ENCODE peak calls at places on chromosomes 6 and 20, in nine cellular contexts. One of them, this sample, is unnamed.

GRCh38 chr20:58696411-58696961 is 3.9 kb downstream of the NPEPL1 start:
- DNase-seq in substantia nigra: no peak
- DNase-seq in activated T-helper 1 cell treated with anti-CD3 and anti-CD28 coated beads, Interleukin-12 subunit alpha, Interleukin-12 subunit beta, Interleukin-2, Interleukin-4 antibody, amounts not matched to agents 30 ng/mL and 10 ng/mL and 1 ng/mL, durations not matched to agents 14 hours and 24 hours and 36 hours: no peak
- DNase-seq in GM10248: no peak
- DNase-seq in ovary: no peak
- DNase-seq in sigmoid colon: peak
- DNase-seq in activated CD4-positive, CD25-positive, alpha-beta regulatory T cell: no peak
- DNase-seq in neural progenitor cell: no peak
- DNase-seq in CD8-positive, alpha-beta memory T cell: no peak
- DNase-seq in this sample: no peak

GRCh38 chr6:20215310-20215709 is 3.0 kb upstream of the MBOAT1 start:
- DNase-seq in neural progenitor cell: no peak
- DNase-seq in ovary: no peak
- DNase-seq in substantia nigra: no peak
- DNase-seq in CD8-positive, alpha-beta memory T cell: no peak
- DNase-seq in activated CD4-positive, CD25-positive, alpha-beta regulatory T cell: no peak
- DNase-seq in sigmoid colon: no peak
- DNase-seq in activated T-helper 1 cell treated with anti-CD3 and anti-CD28 coated beads, Interleukin-12 subunit alpha, Interleukin-12 subunit beta, Interleukin-2, Interleukin-4 antibody, amounts not matched to agents 30 ng/mL and 10 ng/mL and 1 ng/mL, durations not matched to agents 14 hours and 24 hours and 36 hours: no peak
- DNase-seq in GM10248: no peak
- DNase-seq in this sample: no peak

GRCh38 chr6:91317247-91317646 is 730.4 kb upstream of the MAP3K7 start:
- DNase-seq in substantia nigra: no peak
- DNase-seq in GM10248: no peak
- DNase-seq in neural progenitor cell: no peak
- DNase-seq in activated T-helper 1 cell treated with anti-CD3 and anti-CD28 coated beads, Interleukin-12 subunit alpha, Interleukin-12 subunit beta, Interleukin-2, Interleukin-4 antibody, amounts not matched to agents 30 ng/mL and 10 ng/mL and 1 ng/mL, durations not matched to agents 14 hours and 24 hours and 36 hours: no peak
- DNase-seq in ovary: no peak
- DNase-seq in CD8-positive, alpha-beta memory T cell: no peak
- DNase-seq in sigmoid colon: no peak
- DNase-seq in activated CD4-positive, CD25-positive, alpha-beta regulatory T cell: no peak
- DNase-seq in this sample: no peak

GRCh38 chr20:49668181-49668877 is 45.3 kb downstream of the B4GALT5 start:
- DNase-seq in substantia nigra: no peak
- DNase-seq in ovary: no peak
- DNase-seq in activated T-helper 1 cell treated with anti-CD3 and anti-CD28 coated beads, Interleukin-12 subunit alpha, Interleukin-12 subunit beta, Interleukin-2, Interleukin-4 antibody, amounts not matched to agents 30 ng/mL and 10 ng/mL and 1 ng/mL, durations not matched to agents 14 hours and 24 hours and 36 hours: no peak
- DNase-seq in neural progenitor cell: peak
- DNase-seq in activated CD4-positive, CD25-positive, alpha-beta regulatory T cell: peak
- DNase-seq in GM10248: peak
- DNase-seq in CD8-positive, alpha-beta memory T cell: peak
- DNase-seq in sigmoid colon: no peak
- DNase-seq in this sample: no peak

GRCh38 chr6:163572612-163573011 is 158.1 kb downstream of the QKI start:
- DNase-seq in substantia nigra: no peak
- DNase-seq in activated T-helper 1 cell treated with anti-CD3 and anti-CD28 coated beads, Interleukin-12 subunit alpha, Interleukin-12 subunit beta, Interleukin-2, Interleukin-4 antibody, amounts not matched to agents 30 ng/mL and 10 ng/mL and 1 ng/mL, durations not matched to agents 14 hours and 24 hours and 36 hours: no peak
- DNase-seq in activated CD4-positive, CD25-positive, alpha-beta regulatory T cell: no peak
- DNase-seq in sigmoid colon: no peak
- DNase-seq in GM10248: no peak
- DNase-seq in neural progenitor cell: no peak
- DNase-seq in ovary: no peak
- DNase-seq in CD8-positive, alpha-beta memory T cell: no peak
- DNase-seq in this sample: no peak

GRCh38 chr20:24465730-24466129 is 3.7 kb upstream of the SYNDIG1 start:
- DNase-seq in sigmoid colon: peak
- DNase-seq in neural progenitor cell: no peak
- DNase-seq in GM10248: no peak
- DNase-seq in CD8-positive, alpha-beta memory T cell: no peak
- DNase-seq in activated CD4-positive, CD25-positive, alpha-beta regulatory T cell: no peak
- DNase-seq in activated T-helper 1 cell treated with anti-CD3 and anti-CD28 coated beads, Interleukin-12 subunit alpha, Interleukin-12 subunit beta, Interleukin-2, Interleukin-4 antibody, amounts not matched to agents 30 ng/mL and 10 ng/mL and 1 ng/mL, durations not matched to agents 14 hours and 24 hours and 36 hours: no peak
- DNase-seq in substantia nigra: peak
- DNase-seq in ovary: no peak
- DNase-seq in this sample: no peak

GRCh38 chr6:112910256-112910655 is 563.1 kb downstream of the RFPL4B start:
- DNase-seq in ovary: no peak
- DNase-seq in sigmoid colon: no peak
- DNase-seq in neural progenitor cell: no peak
- DNase-seq in substantia nigra: no peak
- DNase-seq in GM10248: no peak
- DNase-seq in CD8-positive, alpha-beta memory T cell: no peak
- DNase-seq in activated T-helper 1 cell treated with anti-CD3 and anti-CD28 coated beads, Interleukin-12 subunit alpha, Interleukin-12 subunit beta, Interleukin-2, Interleukin-4 antibody, amounts not matched to agents 30 ng/mL and 10 ng/mL and 1 ng/mL, durations not matched to agents 14 hours and 24 hours and 36 hours: no peak
- DNase-seq in activated CD4-positive, CD25-positive, alpha-beta regulatory T cell: no peak
- DNase-seq in this sample: no peak

GRCh38 chr6:125611573-125612399 is 137.6 kb upstream of the HEY2 start:
- DNase-seq in substantia nigra: no peak
- DNase-seq in activated CD4-positive, CD25-positive, alpha-beta regulatory T cell: no peak
- DNase-seq in activated T-helper 1 cell treated with anti-CD3 and anti-CD28 coated beads, Interleukin-12 subunit alpha, Interleukin-12 subunit beta, Interleukin-2, Interleukin-4 antibody, amounts not matched to agents 30 ng/mL and 10 ng/mL and 1 ng/mL, durations not matched to agents 14 hours and 24 hours and 36 hours: no peak
- DNase-seq in ovary: no peak
- DNase-seq in neural progenitor cell: peak
- DNase-seq in CD8-positive, alpha-beta memory T cell: no peak
- DNase-seq in GM10248: no peak
- DNase-seq in sigmoid colon: no peak
- DNase-seq in this sample: no peak

GRCh38 chr6:127879685-127880084 is 21.2 kb downstream of the THEMIS start:
- DNase-seq in GM10248: no peak
- DNase-seq in activated T-helper 1 cell treated with anti-CD3 and anti-CD28 coated beads, Interleukin-12 subunit alpha, Interleukin-12 subunit beta, Interleukin-2, Interleukin-4 antibody, amounts not matched to agents 30 ng/mL and 10 ng/mL and 1 ng/mL, durations not matched to agents 14 hours and 24 hours and 36 hours: no peak
- DNase-seq in neural progenitor cell: peak
- DNase-seq in ovary: no peak
- DNase-seq in activated CD4-positive, CD25-positive, alpha-beta regulatory T cell: no peak
- DNase-seq in sigmoid colon: no peak
- DNase-seq in CD8-positive, alpha-beta memory T cell: peak
- DNase-seq in substantia nigra: peak
- DNase-seq in this sample: no peak

GRCh38 chr20:63098195-63098810 is 91.5 kb upstream of the BHLHE23 start:
- DNase-seq in GM10248: no peak
- DNase-seq in CD8-positive, alpha-beta memory T cell: no peak
- DNase-seq in substantia nigra: no peak
- DNase-seq in activated CD4-positive, CD25-positive, alpha-beta regulatory T cell: no peak
- DNase-seq in activated T-helper 1 cell treated with anti-CD3 and anti-CD28 coated beads, Interleukin-12 subunit alpha, Interleukin-12 subunit beta, Interleukin-2, Interleukin-4 antibody, amounts not matched to agents 30 ng/mL and 10 ng/mL and 1 ng/mL, durations not matched to agents 14 hours and 24 hours and 36 hours: no peak
- DNase-seq in sigmoid colon: peak
- DNase-seq in neural progenitor cell: no peak
- DNase-seq in ovary: no peak
- DNase-seq in this sample: no peak

GRCh38 chr6:28506807-28507475 is 8.7 kb downstream of the GPX6 start:
- DNase-seq in activated CD4-positive, CD25-positive, alpha-beta regulatory T cell: no peak
- DNase-seq in neural progenitor cell: no peak
- DNase-seq in sigmoid colon: no peak
- DNase-seq in substantia nigra: no peak
- DNase-seq in ovary: no peak
- DNase-seq in GM10248: no peak
- DNase-seq in activated T-helper 1 cell treated with anti-CD3 and anti-CD28 coated beads, Interleukin-12 subunit alpha, Interleukin-12 subunit beta, Interleukin-2, Interleukin-4 antibody, amounts not matched to agents 30 ng/mL and 10 ng/mL and 1 ng/mL, durations not matched to agents 14 hours and 24 hours and 36 hours: no peak
- DNase-seq in CD8-positive, alpha-beta memory T cell: no peak
- DNase-seq in this sample: no peak

GRCh38 chr20:64244281-64244805 is 11.2 kb upstream of the PCMTD2 start:
- DNase-seq in GM10248: no peak
- DNase-seq in activated T-helper 1 cell treated with anti-CD3 and anti-CD28 coated beads, Interleukin-12 subunit alpha, Interleukin-12 subunit beta, Interleukin-2, Interleukin-4 antibody, amounts not matched to agents 30 ng/mL and 10 ng/mL and 1 ng/mL, durations not matched to agents 14 hours and 24 hours and 36 hours: no peak
- DNase-seq in neural progenitor cell: no peak
- DNase-seq in CD8-positive, alpha-beta memory T cell: no peak
- DNase-seq in sigmoid colon: no peak
- DNase-seq in ovary: no peak
- DNase-seq in activated CD4-positive, CD25-positive, alpha-beta regulatory T cell: no peak
- DNase-seq in substantia nigra: no peak
- DNase-seq in this sample: no peak

GRCh38 chr20:2585811-2586210 is 49.4 kb downstream of the TMC2 start:
- DNase-seq in sigmoid colon: no peak
- DNase-seq in neural progenitor cell: no peak
- DNase-seq in GM10248: no peak
- DNase-seq in ovary: no peak
- DNase-seq in substantia nigra: no peak
- DNase-seq in CD8-positive, alpha-beta memory T cell: no peak
- DNase-seq in activated T-helper 1 cell treated with anti-CD3 and anti-CD28 coated beads, Interleukin-12 subunit alpha, Interleukin-12 subunit beta, Interleukin-2, Interleukin-4 antibody, amounts not matched to agents 30 ng/mL and 10 ng/mL and 1 ng/mL, durations not matched to agents 14 hours and 24 hours and 36 hours: no peak
- DNase-seq in activated CD4-positive, CD25-positive, alpha-beta regulatory T cell: no peak
- DNase-seq in this sample: no peak

GRCh38 chr6:109922851-109923250 is 55.3 kb upstream of the GPR6 start:
- DNase-seq in activated T-helper 1 cell treated with anti-CD3 and anti-CD28 coated beads, Interleukin-12 subunit alpha, Interleukin-12 subunit beta, Interleukin-2, Interleukin-4 antibody, amounts not matched to agents 30 ng/mL and 10 ng/mL and 1 ng/mL, durations not matched to agents 14 hours and 24 hours and 36 hours: no peak
- DNase-seq in substantia nigra: no peak
- DNase-seq in GM10248: no peak
- DNase-seq in CD8-positive, alpha-beta memory T cell: no peak
- DNase-seq in activated CD4-positive, CD25-positive, alpha-beta regulatory T cell: no peak
- DNase-seq in ovary: no peak
- DNase-seq in neural progenitor cell: no peak
- DNase-seq in sigmoid colon: no peak
- DNase-seq in this sample: no peak

GRCh38 chr6:1652842-1653241 is 43.1 kb downstream of the FOXC1 start:
- DNase-seq in sigmoid colon: no peak
- DNase-seq in activated T-helper 1 cell treated with anti-CD3 and anti-CD28 coated beads, Interleukin-12 subunit alpha, Interleukin-12 subunit beta, Interleukin-2, Interleukin-4 antibody, amounts not matched to agents 30 ng/mL and 10 ng/mL and 1 ng/mL, durations not matched to agents 14 hours and 24 hours and 36 hours: no peak
- DNase-seq in CD8-positive, alpha-beta memory T cell: no peak
- DNase-seq in ovary: no peak
- DNase-seq in substantia nigra: no peak
- DNase-seq in GM10248: no peak
- DNase-seq in neural progenitor cell: no peak
- DNase-seq in activated CD4-positive, CD25-positive, alpha-beta regulatory T cell: no peak
- DNase-seq in this sample: no peak

GRCh38 chr20:33423141-33423834 is 20.3 kb downstream of the SNTA1 start:
- DNase-seq in CD8-positive, alpha-beta memory T cell: no peak
- DNase-seq in activated T-helper 1 cell treated with anti-CD3 and anti-CD28 coated beads, Interleukin-12 subunit alpha, Interleukin-12 subunit beta, Interleukin-2, Interleukin-4 antibody, amounts not matched to agents 30 ng/mL and 10 ng/mL and 1 ng/mL, durations not matched to agents 14 hours and 24 hours and 36 hours: no peak
- DNase-seq in activated CD4-positive, CD25-positive, alpha-beta regulatory T cell: no peak
- DNase-seq in GM10248: no peak
- DNase-seq in substantia nigra: no peak
- DNase-seq in ovary: peak
- DNase-seq in sigmoid colon: peak
- DNase-seq in neural progenitor cell: no peak
- DNase-seq in this sample: no peak

GRCh38 chr20:63969851-63970713 is at the start of gene ZNF512B:
- DNase-seq in neural progenitor cell: peak
- DNase-seq in activated CD4-positive, CD25-positive, alpha-beta regulatory T cell: peak
- DNase-seq in activated T-helper 1 cell treated with anti-CD3 and anti-CD28 coated beads, Interleukin-12 subunit alpha, Interleukin-12 subunit beta, Interleukin-2, Interleukin-4 antibody, amounts not matched to agents 30 ng/mL and 10 ng/mL and 1 ng/mL, durations not matched to agents 14 hours and 24 hours and 36 hours: peak
- DNase-seq in sigmoid colon: peak
- DNase-seq in GM10248: peak
- DNase-seq in ovary: peak
- DNase-seq in substantia nigra: no peak
- DNase-seq in CD8-positive, alpha-beta memory T cell: peak
- DNase-seq in this sample: peak

GRCh38 chr6:87628424-87628823 is 38.5 kb downstream of the ORC3 start:
- DNase-seq in ovary: no peak
- DNase-seq in CD8-positive, alpha-beta memory T cell: no peak
- DNase-seq in activated CD4-positive, CD25-positive, alpha-beta regulatory T cell: no peak
- DNase-seq in sigmoid colon: no peak
- DNase-seq in neural progenitor cell: no peak
- DNase-seq in GM10248: peak
- DNase-seq in activated T-helper 1 cell treated with anti-CD3 and anti-CD28 coated beads, Interleukin-12 subunit alpha, Interleukin-12 subunit beta, Interleukin-2, Interleukin-4 antibody, amounts not matched to agents 30 ng/mL and 10 ng/mL and 1 ng/mL, durations not matched to agents 14 hours and 24 hours and 36 hours: no peak
- DNase-seq in substantia nigra: no peak
- DNase-seq in this sample: no peak

GRCh38 chr6:154986787-154987235 is 8.3 kb upstream of the TIAM2 start:
- DNase-seq in activated CD4-positive, CD25-positive, alpha-beta regulatory T cell: no peak
- DNase-seq in CD8-positive, alpha-beta memory T cell: no peak
- DNase-seq in substantia nigra: no peak
- DNase-seq in neural progenitor cell: no peak
- DNase-seq in GM10248: no peak
- DNase-seq in ovary: no peak
- DNase-seq in activated T-helper 1 cell treated with anti-CD3 and anti-CD28 coated beads, Interleukin-12 subunit alpha, Interleukin-12 subunit beta, Interleukin-2, Interleukin-4 antibody, amounts not matched to agents 30 ng/mL and 10 ng/mL and 1 ng/mL, durations not matched to agents 14 hours and 24 hours and 36 hours: no peak
- DNase-seq in sigmoid colon: no peak
- DNase-seq in this sample: no peak

GRCh38 chr6:90435207-90435899 is 138.7 kb upstream of the BACH2 start:
- DNase-seq in activated CD4-positive, CD25-positive, alpha-beta regulatory T cell: no peak
- DNase-seq in neural progenitor cell: peak
- DNase-seq in sigmoid colon: no peak
- DNase-seq in ovary: no peak
- DNase-seq in substantia nigra: no peak
- DNase-seq in CD8-positive, alpha-beta memory T cell: no peak
- DNase-seq in GM10248: no peak
- DNase-seq in activated T-helper 1 cell treated with anti-CD3 and anti-CD28 coated beads, Interleukin-12 subunit alpha, Interleukin-12 subunit beta, Interleukin-2, Interleukin-4 antibody, amounts not matched to agents 30 ng/mL and 10 ng/mL and 1 ng/mL, durations not matched to agents 14 hours and 24 hours and 36 hours: no peak
- DNase-seq in this sample: no peak

GRCh38 chr6:64326939-64327338 is 691.3 kb downstream of the PHF3 start:
- DNase-seq in substantia nigra: no peak
- DNase-seq in CD8-positive, alpha-beta memory T cell: no peak
- DNase-seq in GM10248: no peak
- DNase-seq in sigmoid colon: no peak
- DNase-seq in neural progenitor cell: no peak
- DNase-seq in activated T-helper 1 cell treated with anti-CD3 and anti-CD28 coated beads, Interleukin-12 subunit alpha, Interleukin-12 subunit beta, Interleukin-2, Interleukin-4 antibody, amounts not matched to agents 30 ng/mL and 10 ng/mL and 1 ng/mL, durations not matched to agents 14 hours and 24 hours and 36 hours: no peak
- DNase-seq in activated CD4-positive, CD25-positive, alpha-beta regulatory T cell: no peak
- DNase-seq in ovary: no peak
- DNase-seq in this sample: no peak

GRCh38 chr20:64212750-64213149 is 42.8 kb upstream of the PCMTD2 start:
- DNase-seq in activated CD4-positive, CD25-positive, alpha-beta regulatory T cell: no peak
- DNase-seq in substantia nigra: no peak
- DNase-seq in neural progenitor cell: no peak
- DNase-seq in CD8-positive, alpha-beta memory T cell: no peak
- DNase-seq in ovary: peak
- DNase-seq in GM10248: no peak
- DNase-seq in activated T-helper 1 cell treated with anti-CD3 and anti-CD28 coated beads, Interleukin-12 subunit alpha, Interleukin-12 subunit beta, Interleukin-2, Interleukin-4 antibody, amounts not matched to agents 30 ng/mL and 10 ng/mL and 1 ng/mL, durations not matched to agents 14 hours and 24 hours and 36 hours: no peak
- DNase-seq in sigmoid colon: peak
- DNase-seq in this sample: peak